ENCODE peak calls at places on chromosomes 4 and X, in eight cellular contexts. S is left lung, T is kidney, X is SK-N-SH, O is SJSA1, J is mesenchymal stem cell, Y is A549, B is OCI-LY7. L is an unnamed sample.
A peak's percentile ranks its signal among the peaks of the same experiment; 100 is the strongest.

GRCh38 chrX:44344194-44344593 is 722 bp upstream of the EFHC2 start:
- DNase-seq in Y (no peak), X (no peak), J (no peak), S (peak; percentile 41), T (peak; percentile 73), O (no peak), B (no peak), L (no peak)

GRCh38 chr4:81405900-81406401 is 65.8 kb downstream of the RASGEF1B start:
- DNase-seq in B (peak; percentile 85), X (peak; percentile 47), J (peak; percentile 84), Y (peak; percentile 68), T (no peak), O (peak; percentile 61), S (no peak), L (peak; percentile 49)

GRCh38 chr4:62269918-62270317 is 1069.8 kb downstream of the ADGRL3 start:
- DNase-seq in T (no peak), J (no peak), B (no peak), O (no peak), X (no peak), S (no peak), Y (no peak), L (no peak)

GRCh38 chr4:40811886-40812857 is 62.4 kb downstream of the NSUN7 start:
- DNase-seq in S (no peak), T (no peak), B (no peak), J (peak; percentile 64), Y (no peak), X (no peak), O (no peak), L (no peak)

GRCh38 chrX:153984351-153985178 is 12.0 kb downstream of the TMEM187 start:
- DNase-seq in T (no peak), J (no peak), B (no peak), Y (no peak), S (no peak), X (no peak), O (no peak), L (no peak)

GRCh38 chrX:97860206-97860605 is 976.5 kb downstream of the RPA4 start:
- DNase-seq in X (no peak), O (no peak), S (no peak), J (peak; percentile 54), T (no peak), Y (no peak), B (no peak), L (no peak)

GRCh38 chr4:11529625-11530201 is 101.0 kb upstream of the HS3ST1 start:
- DNase-seq in O (no peak), T (no peak), X (no peak), B (no peak), Y (peak; percentile 56), S (no peak), J (peak; percentile 93), L (no peak)

GRCh38 chr4:185143596-185143969 is 517 bp downstream of the SLC25A4 start:
- DNase-seq in Y (peak; percentile 7), T (peak; percentile 78), S (peak; percentile 47), B (peak; percentile 56), O (no peak), X (peak; percentile 65), J (peak; percentile 32), L (peak; percentile 17)

GRCh38 chr4:139556735-139557505 is 901 bp upstream of the SETD7 start:
- DNase-seq in O (peak; percentile 33), T (peak; percentile 87), S (peak; percentile 73), X (peak; percentile 69), Y (peak; percentile 64), J (peak; percentile 58), B (peak; percentile 91), L (peak; percentile 77)

GRCh38 chr4:7820031-7820825 is 119.4 kb downstream of the AFAP1 start:
- DNase-seq in O (no peak), B (no peak), T (no peak), X (no peak), J (no peak), S (no peak), Y (no peak), L (no peak)

GRCh38 chrX:123920065-123920785 is 41.3 kb upstream of the STAG2 start:
- DNase-seq in B (no peak), X (no peak), O (peak; percentile 4), Y (peak; percentile 25), S (no peak), T (no peak), J (peak; percentile 68), L (no peak)

GRCh38 chr4:119026662-119027444 is 108.8 kb upstream of the MYOZ2 start:
- DNase-seq in Y (peak; percentile 53), O (no peak), B (no peak), S (no peak), J (no peak), T (no peak), X (no peak), L (peak; percentile 79)
- H3K4me3 ChIP-seq in Y (peak overlapping the region; percentile 42), O (no peak overlapping the region), B (no peak overlapping the region), S (no peak overlapping the region), J (peak overlapping the region; percentile 79), T (peak overlapping the region; percentile 44), X (no peak overlapping the region), L (peak overlapping the region; percentile 57)

DNA sequence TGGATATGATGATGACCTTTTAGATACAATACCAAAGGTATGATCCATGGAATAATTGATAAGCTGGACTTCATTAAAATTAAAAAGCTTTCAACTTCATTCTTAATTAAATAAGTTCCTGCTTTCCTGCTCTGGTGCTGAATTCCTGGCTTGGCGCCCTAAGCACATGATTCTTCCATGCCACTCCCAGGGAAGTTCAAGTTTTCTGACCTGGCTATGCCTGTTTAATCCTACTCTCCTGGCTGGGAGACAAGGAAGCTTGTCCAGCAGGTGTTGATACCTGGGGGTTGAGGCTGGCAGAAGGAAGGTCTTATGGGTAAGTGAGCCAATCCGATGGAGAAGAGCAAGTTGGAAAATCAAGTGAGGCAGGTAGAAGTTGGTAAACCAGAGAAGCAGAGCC is 24.3 kb downstream of the XKRX start:
- DNase-seq in S (no peak), B (no peak), Y (no peak), J (no peak), X (no peak), T (no peak), O (no peak), L (no peak)
- H3K9me3 ChIP-seq in S (no peaks in the 10 kb centered on the region), B (peaks cover 19% of the 10 kb centered on the region), Y (no peaks in the 10 kb centered on the region), J (peaks cover 4% of the 10 kb centered on the region), X (no peaks in the 10 kb centered on the region), T (no peaks in the 10 kb centered on the region), O (no peaks in the 10 kb centered on the region), L (no peaks in the 10 kb centered on the region)

GRCh38 chrX:133987188-133987587 is 1.8 kb upstream of the GPC3 start:
- DNase-seq in B (no peak), J (no peak), S (no peak), T (no peak), O (no peak), X (no peak), Y (no peak), L (no peak)

GRCh38 chrX:133983974-133984578 is 1.3 kb downstream of the GPC3 start:
- DNase-seq in S (no peak), T (peak; percentile 69), B (no peak), J (no peak), O (no peak), Y (no peak), X (no peak), L (no peak)

GRCh38 chrX:133986008-133986683 is 752 bp upstream of the GPC3 start:
- DNase-seq in O (no peak), J (no peak), X (no peak), Y (no peak), T (no peak), S (no peak), B (no peak), L (no peak)

GRCh38 chrX:133984857-133985163 is 584 bp downstream of the GPC3 start:
- DNase-seq in T (no peak), J (no peak), S (no peak), Y (no peak), B (no peak), O (no peak), X (no peak), L (no peak)

DNA sequence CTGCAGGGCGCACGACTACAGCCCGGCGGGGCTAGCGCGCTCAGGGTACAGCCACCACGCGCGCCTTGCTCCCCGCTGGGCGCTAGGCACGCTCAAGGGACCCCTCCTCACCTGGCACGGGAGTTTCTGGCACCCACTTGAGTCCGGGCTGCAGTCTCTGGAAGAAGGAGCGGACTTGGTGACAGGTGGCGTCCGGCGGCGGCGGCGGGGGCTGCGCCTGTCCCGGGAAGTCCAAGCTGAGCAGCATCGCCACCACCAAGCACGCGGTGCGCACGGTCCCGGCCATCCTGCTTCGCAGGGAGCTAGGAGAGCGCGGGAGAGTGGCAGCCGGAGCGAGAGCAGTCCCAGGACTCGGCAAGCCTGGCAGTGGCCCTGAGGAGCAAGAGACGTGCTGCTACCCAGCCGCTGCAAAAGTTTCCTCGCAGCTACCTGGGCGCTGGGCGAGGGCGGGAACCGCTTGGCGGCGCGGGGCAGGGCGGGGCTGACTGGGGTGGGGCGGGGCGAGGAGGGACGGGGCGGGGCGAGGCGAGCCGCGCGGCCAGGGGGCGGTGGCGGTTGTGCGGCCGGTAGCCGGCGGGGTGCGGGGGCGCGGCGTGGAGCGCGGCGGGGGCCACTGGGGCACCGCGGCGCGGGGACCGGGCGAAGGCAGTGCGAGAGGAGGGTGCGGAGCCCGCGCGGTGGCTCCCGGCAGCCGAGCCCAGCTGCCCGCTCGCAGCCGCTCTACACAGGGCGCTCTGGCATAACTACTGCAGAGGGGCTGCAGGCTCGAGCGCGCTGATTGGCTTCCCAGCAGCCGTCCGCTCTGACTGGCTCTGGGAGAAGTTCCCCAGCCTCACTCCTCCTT is at the start of gene GPC3:
- DNase-seq in B (no peak), J (peak; percentile 62), S (no peak), O (peak; percentile 29), T (peak; percentile 88), X (peak; percentile 86), Y (peak; percentile 16), L (peak; percentile 81)
- H3K4me3 ChIP-seq in B (no peak within 1 kb of the TSS), J (peak within 1 kb of the TSS; percentile 68), S (peak within 1 kb of the TSS; percentile 7), O (peak within 1 kb of the TSS; percentile 48), T (peak within 1 kb of the TSS; percentile 53), X (peak within 1 kb of the TSS; percentile 43), Y (peak within 1 kb of the TSS; percentile 43), L (peak within 1 kb of the TSS; percentile 59)

GRCh38 chr4:163193717-163194116 is 27.0 kb upstream of the NAF1 start:
- DNase-seq in Y (no peak), O (no peak), S (no peak), J (no peak), T (no peak), X (peak; percentile 3), B (peak; percentile 2), L (no peak)
- H3K9me3 ChIP-seq in Y (peaks cover 2% of the 10 kb centered on the region), O (no peaks in the 10 kb centered on the region), S (peaks cover 54% of the 10 kb centered on the region), J (peaks cover 30% of the 10 kb centered on the region), T (peaks cover 22% of the 10 kb centered on the region), X (no peaks in the 10 kb centered on the region), B (peaks cover 13% of the 10 kb centered on the region), L (no peaks in the 10 kb centered on the region)

L was measured in SJCRH30.